ENCODE peak calls at places on chromosomes 1 and 21, in eight cellular contexts. One of them, this sample, is unnamed.

GRCh38 chr1:154145986-154146385 is 8.9 kb downstream of the NUP210L start:
- DNase-seq in epithelial cell of esophagus: no peak
- DNase-seq in NCI-H774: no peak
- DNase-seq in kidney tubule cell: no peak
- DNase-seq in neuronal stem cell: no peak
- DNase-seq in hepatocyte: no peak
- DNase-seq in anterior cingulate cortex: no peak
- DNase-seq in IMR-90: no peak
- DNase-seq in this sample: no peak

GRCh38 chr1:96509944-96510343 is 211.6 kb upstream of the PTBP2 start:
- DNase-seq in kidney tubule cell: no peak
- DNase-seq in hepatocyte: no peak
- DNase-seq in anterior cingulate cortex: no peak
- DNase-seq in neuronal stem cell: no peak
- DNase-seq in epithelial cell of esophagus: no peak
- DNase-seq in NCI-H774: no peak
- DNase-seq in IMR-90: no peak
- DNase-seq in this sample: no peak

GRCh38 chr1:10146391-10146790 is 64.0 kb upstream of the KIF1B start:
- DNase-seq in anterior cingulate cortex: no peak
- DNase-seq in NCI-H774: no peak
- DNase-seq in epithelial cell of esophagus: no peak
- DNase-seq in kidney tubule cell: no peak
- DNase-seq in hepatocyte: no peak
- DNase-seq in neuronal stem cell: no peak
- DNase-seq in IMR-90: no peak
- DNase-seq in this sample: no peak

GRCh38 chr1:204254031-204254661 is 40.4 kb upstream of the GOLT1A start:
- DNase-seq in anterior cingulate cortex: no peak
- DNase-seq in IMR-90: peak; percentile 73
- DNase-seq in kidney tubule cell: peak; percentile 33
- DNase-seq in hepatocyte: peak; percentile 49
- DNase-seq in neuronal stem cell: no peak
- DNase-seq in NCI-H774: no peak
- DNase-seq in epithelial cell of esophagus: peak; percentile 78
- DNase-seq in this sample: no peak

GRCh38 chr1:208939545-208940085 is 643.9 kb upstream of the CAMK1G start:
- DNase-seq in epithelial cell of esophagus: no peak
- DNase-seq in anterior cingulate cortex: no peak
- DNase-seq in IMR-90: no peak
- DNase-seq in hepatocyte: no peak
- DNase-seq in kidney tubule cell: no peak
- DNase-seq in NCI-H774: no peak
- DNase-seq in neuronal stem cell: no peak
- DNase-seq in this sample: no peak

GRCh38 chr1:97668945-97669344 is 251.9 kb downstream of the DPYD start:
- DNase-seq in IMR-90: peak; percentile 61
- DNase-seq in neuronal stem cell: no peak
- DNase-seq in NCI-H774: no peak
- DNase-seq in kidney tubule cell: peak; percentile 20
- DNase-seq in anterior cingulate cortex: no peak
- DNase-seq in epithelial cell of esophagus: peak; percentile 58
- DNase-seq in hepatocyte: peak; percentile 5
- DNase-seq in this sample: peak; percentile 42

GRCh38 chr1:66339944-66340343 is 194.0 kb upstream of the SGIP1 start:
- DNase-seq in IMR-90: no peak
- DNase-seq in anterior cingulate cortex: no peak
- DNase-seq in neuronal stem cell: no peak
- DNase-seq in hepatocyte: no peak
- DNase-seq in epithelial cell of esophagus: no peak
- DNase-seq in NCI-H774: no peak
- DNase-seq in kidney tubule cell: no peak
- DNase-seq in this sample: no peak

GRCh38 chr1:220702733-220703704 is 12.9 kb downstream of the C1orf115 start:
- DNase-seq in epithelial cell of esophagus: no peak
- DNase-seq in hepatocyte: no peak
- DNase-seq in NCI-H774: no peak
- DNase-seq in IMR-90: no peak
- DNase-seq in kidney tubule cell: no peak
- DNase-seq in neuronal stem cell: no peak
- DNase-seq in anterior cingulate cortex: no peak
- DNase-seq in this sample: no peak

GRCh38 chr21:37534431-37534830 is 167.9 kb downstream of the DYRK1A start:
- DNase-seq in kidney tubule cell: no peak
- DNase-seq in IMR-90: no peak
- DNase-seq in neuronal stem cell: no peak
- DNase-seq in NCI-H774: no peak
- DNase-seq in anterior cingulate cortex: no peak
- DNase-seq in hepatocyte: no peak
- DNase-seq in epithelial cell of esophagus: no peak
- DNase-seq in this sample: no peak

GRCh38 chr1:36953061-36953460 is 81.3 kb downstream of the GRIK3 start:
- DNase-seq in neuronal stem cell: no peak
- DNase-seq in hepatocyte: no peak
- DNase-seq in epithelial cell of esophagus: no peak
- DNase-seq in IMR-90: no peak
- DNase-seq in kidney tubule cell: no peak
- DNase-seq in NCI-H774: no peak
- DNase-seq in anterior cingulate cortex: no peak
- DNase-seq in this sample: no peak

GRCh38 chr1:10904396-10905358 is 107.8 kb upstream of the TARDBP start:
- DNase-seq in kidney tubule cell: no peak
- DNase-seq in neuronal stem cell: no peak
- DNase-seq in IMR-90: no peak
- DNase-seq in NCI-H774: no peak
- DNase-seq in hepatocyte: no peak
- DNase-seq in epithelial cell of esophagus: no peak
- DNase-seq in anterior cingulate cortex: no peak
- DNase-seq in this sample: no peak

GRCh38 chr1:156233421-156234127 is 8.4 kb upstream of the BGLAP start:
- DNase-seq in anterior cingulate cortex: no peak
- DNase-seq in kidney tubule cell: peak; percentile 69
- DNase-seq in NCI-H774: no peak
- DNase-seq in IMR-90: peak; percentile 88
- DNase-seq in neuronal stem cell: no peak
- DNase-seq in epithelial cell of esophagus: peak; percentile 44
- DNase-seq in hepatocyte: no peak
- DNase-seq in this sample: no peak

GRCh38 chr1:178344513-178345077 is 152.2 kb downstream of the CLEC20A start:
- DNase-seq in epithelial cell of esophagus: peak; percentile 87
- DNase-seq in kidney tubule cell: peak; percentile 86
- DNase-seq in IMR-90: peak; percentile 92
- DNase-seq in hepatocyte: peak; percentile 43
- DNase-seq in NCI-H774: no peak
- DNase-seq in neuronal stem cell: no peak
- DNase-seq in anterior cingulate cortex: no peak
- DNase-seq in this sample: peak; percentile 70

GRCh38 chr1:47578026-47578861 is 140.4 kb downstream of the FOXD2 start:
- DNase-seq in NCI-H774: no peak
- DNase-seq in neuronal stem cell: no peak
- DNase-seq in epithelial cell of esophagus: no peak
- DNase-seq in hepatocyte: peak; percentile 66
- DNase-seq in kidney tubule cell: no peak
- DNase-seq in anterior cingulate cortex: no peak
- DNase-seq in IMR-90: no peak
- DNase-seq in this sample: peak; percentile 77

GRCh38 chr1:36675106-36675505 is 192.4 kb upstream of the CSF3R start:
- DNase-seq in hepatocyte: no peak
- DNase-seq in NCI-H774: no peak
- DNase-seq in epithelial cell of esophagus: no peak
- DNase-seq in kidney tubule cell: no peak
- DNase-seq in anterior cingulate cortex: no peak
- DNase-seq in neuronal stem cell: no peak
- DNase-seq in IMR-90: no peak
- DNase-seq in this sample: no peak

GRCh38 chr1:173161510-173162221 is 45.5 kb downstream of the TNFSF4 start:
- DNase-seq in anterior cingulate cortex: no peak
- DNase-seq in neuronal stem cell: no peak
- DNase-seq in IMR-90: peak; percentile 86
- DNase-seq in NCI-H774: no peak
- DNase-seq in epithelial cell of esophagus: peak; percentile 96
- DNase-seq in kidney tubule cell: peak; percentile 68
- DNase-seq in hepatocyte: no peak
- DNase-seq in this sample: no peak

GRCh38 chr1:221886311-221887090 is 144.6 kb upstream of the DUSP10 start:
- DNase-seq in anterior cingulate cortex: no peak
- DNase-seq in kidney tubule cell: peak; percentile 96
- DNase-seq in NCI-H774: no peak
- DNase-seq in epithelial cell of esophagus: peak; percentile 68
- DNase-seq in neuronal stem cell: no peak
- DNase-seq in IMR-90: no peak
- DNase-seq in hepatocyte: no peak
- DNase-seq in this sample: no peak

GRCh38 chr1:248834343-248834940 is 3.6 kb upstream of the ZNF672 start:
- DNase-seq in hepatocyte: no peak
- DNase-seq in neuronal stem cell: no peak
- DNase-seq in epithelial cell of esophagus: no peak
- DNase-seq in kidney tubule cell: no peak
- DNase-seq in IMR-90: no peak
- DNase-seq in NCI-H774: no peak
- DNase-seq in anterior cingulate cortex: no peak
- DNase-seq in this sample: no peak

GRCh38 chr1:25927541-25928265 is 21.5 kb upstream of the STMN1 start:
- DNase-seq in neuronal stem cell: peak; percentile 64
- DNase-seq in NCI-H774: peak; percentile 28
- DNase-seq in IMR-90: no peak
- DNase-seq in hepatocyte: no peak
- DNase-seq in kidney tubule cell: peak; percentile 18
- DNase-seq in anterior cingulate cortex: no peak
- DNase-seq in epithelial cell of esophagus: no peak
- DNase-seq in this sample: no peak

This sample was measured in HT-29.